ENCODE peak calls at places on chromosome 1, in seven cellular contexts. One of them, this sample, is unnamed.

GRCh38 chr1:8821084-8821483 is 3.6 kb upstream of the RERE start:
- DNase-seq in HAP-1: no peak
- DNase-seq in GM12864: no peak
- DNase-seq in thoracic aorta: no peak
- DNase-seq in HL-60: no peak
- DNase-seq in skeletal muscle cell: no peak
- DNase-seq in iPS DF 6.9: no peak
- DNase-seq in this sample: no peak

GRCh38 chr1:36160388-36160948 is 4.5 kb downstream of the MAP7D1 start:
- DNase-seq in HAP-1: no peak
- DNase-seq in GM12864: no peak
- DNase-seq in thoracic aorta: no peak
- DNase-seq in HL-60: no peak
- DNase-seq in skeletal muscle cell: no peak
- DNase-seq in iPS DF 6.9: no peak
- DNase-seq in this sample: no peak

GRCh38 chr1:152519876-152520275 is 5.6 kb downstream of the CRCT1 start:
- DNase-seq in HAP-1: no peak
- DNase-seq in GM12864: no peak
- DNase-seq in thoracic aorta: no peak
- DNase-seq in HL-60: no peak
- DNase-seq in skeletal muscle cell: no peak
- DNase-seq in iPS DF 6.9: no peak
- DNase-seq in this sample: no peak

GRCh38 chr1:97174039-97174704 is 452.6 kb downstream of the PTBP2 start:
- DNase-seq in HAP-1: no peak
- DNase-seq in GM12864: no peak
- DNase-seq in thoracic aorta: no peak
- DNase-seq in HL-60: no peak
- DNase-seq in skeletal muscle cell: no peak
- DNase-seq in iPS DF 6.9: no peak
- DNase-seq in this sample: no peak

GRCh38 chr1:31505884-31506497 is 70.3 kb upstream of the TINAGL1 start:
- DNase-seq in HAP-1: no peak
- DNase-seq in GM12864: peak
- DNase-seq in thoracic aorta: no peak
- DNase-seq in HL-60: peak
- DNase-seq in skeletal muscle cell: peak
- DNase-seq in iPS DF 6.9: no peak
- DNase-seq in this sample: peak

GRCh38 chr1:17853241-17853640 is 98.1 kb downstream of the ACTL8 start:
- DNase-seq in HAP-1: no peak
- DNase-seq in GM12864: no peak
- DNase-seq in thoracic aorta: no peak
- DNase-seq in HL-60: no peak
- DNase-seq in skeletal muscle cell: no peak
- DNase-seq in iPS DF 6.9: no peak
- DNase-seq in this sample: no peak

GRCh38 chr1:117077267-117077666 is 17.1 kb downstream of the TTF2 start:
- DNase-seq in HAP-1: no peak
- DNase-seq in GM12864: no peak
- DNase-seq in thoracic aorta: no peak
- DNase-seq in HL-60: no peak
- DNase-seq in skeletal muscle cell: peak
- DNase-seq in iPS DF 6.9: no peak
- DNase-seq in this sample: peak

GRCh38 chr1:230878584-230878975 is 10.3 kb upstream of the C1orf198 start:
- DNase-seq in HAP-1: no peak
- DNase-seq in GM12864: no peak
- DNase-seq in thoracic aorta: no peak
- DNase-seq in HL-60: no peak
- DNase-seq in skeletal muscle cell: peak
- DNase-seq in iPS DF 6.9: no peak
- DNase-seq in this sample: peak

GRCh38 chr1:14894811-14895524 is 258.6 kb upstream of the TMEM51 start:
- DNase-seq in HAP-1: no peak
- DNase-seq in GM12864: no peak
- DNase-seq in thoracic aorta: no peak
- DNase-seq in HL-60: no peak
- DNase-seq in skeletal muscle cell: no peak
- DNase-seq in iPS DF 6.9: no peak
- DNase-seq in this sample: no peak

GRCh38 chr1:101567582-101568189 is 330.9 kb downstream of the S1PR1 start:
- DNase-seq in HAP-1: peak
- DNase-seq in GM12864: peak
- DNase-seq in thoracic aorta: no peak
- DNase-seq in HL-60: peak
- DNase-seq in skeletal muscle cell: no peak
- DNase-seq in iPS DF 6.9: no peak
- DNase-seq in this sample: peak

GRCh38 chr1:229579101-229579651 is 20.7 kb upstream of the ABCB10 start:
- DNase-seq in HAP-1: no peak
- DNase-seq in GM12864: peak
- DNase-seq in thoracic aorta: no peak
- DNase-seq in HL-60: no peak
- DNase-seq in skeletal muscle cell: no peak
- DNase-seq in iPS DF 6.9: no peak
- DNase-seq in this sample: no peak

GRCh38 chr1:17919525-17920439 is 164.6 kb downstream of the ACTL8 start:
- DNase-seq in HAP-1: no peak
- DNase-seq in GM12864: no peak
- DNase-seq in thoracic aorta: no peak
- DNase-seq in HL-60: no peak
- DNase-seq in skeletal muscle cell: peak
- DNase-seq in iPS DF 6.9: no peak
- DNase-seq in this sample: peak

GRCh38 chr1:177925006-177925405 is 44.9 kb downstream of the SEC16B start:
- DNase-seq in HAP-1: no peak
- DNase-seq in GM12864: no peak
- DNase-seq in thoracic aorta: no peak
- DNase-seq in HL-60: no peak
- DNase-seq in skeletal muscle cell: no peak
- DNase-seq in iPS DF 6.9: no peak
- DNase-seq in this sample: no peak

GRCh38 chr1:229585338-229585737 is 26.8 kb upstream of the ABCB10 start:
- DNase-seq in HAP-1: no peak
- DNase-seq in GM12864: no peak
- DNase-seq in thoracic aorta: no peak
- DNase-seq in HL-60: no peak
- DNase-seq in skeletal muscle cell: no peak
- DNase-seq in iPS DF 6.9: no peak
- DNase-seq in this sample: no peak

GRCh38 chr1:111598534-111598933 is 21.1 kb upstream of the RAP1A start:
- DNase-seq in HAP-1: no peak
- DNase-seq in GM12864: peak
- DNase-seq in thoracic aorta: no peak
- DNase-seq in HL-60: no peak
- DNase-seq in skeletal muscle cell: no peak
- DNase-seq in iPS DF 6.9: no peak
- DNase-seq in this sample: no peak

GRCh38 chr1:19156676-19157075 is 53.4 kb downstream of the UBR4 start:
- DNase-seq in HAP-1: no peak
- DNase-seq in GM12864: no peak
- DNase-seq in thoracic aorta: no peak
- DNase-seq in HL-60: no peak
- DNase-seq in skeletal muscle cell: peak
- DNase-seq in iPS DF 6.9: no peak
- DNase-seq in this sample: no peak

GRCh38 chr1:89608627-89609338 is 24.1 kb upstream of the LRRC8C start:
- DNase-seq in HAP-1: no peak
- DNase-seq in GM12864: no peak
- DNase-seq in thoracic aorta: no peak
- DNase-seq in HL-60: no peak
- DNase-seq in skeletal muscle cell: no peak
- DNase-seq in iPS DF 6.9: no peak
- DNase-seq in this sample: no peak

GRCh38 chr1:100597069-100597741 is 59.3 kb downstream of the GPR88 start:
- DNase-seq in HAP-1: no peak
- DNase-seq in GM12864: no peak
- DNase-seq in thoracic aorta: no peak
- DNase-seq in HL-60: peak
- DNase-seq in skeletal muscle cell: peak
- DNase-seq in iPS DF 6.9: no peak
- DNase-seq in this sample: no peak

GRCh38 chr1:47186267-47187185 is 3.3 kb downstream of the PDZK1IP1 start:
- DNase-seq in HAP-1: no peak
- DNase-seq in GM12864: no peak
- DNase-seq in thoracic aorta: no peak
- DNase-seq in HL-60: no peak
- DNase-seq in skeletal muscle cell: no peak
- DNase-seq in iPS DF 6.9: no peak
- DNase-seq in this sample: no peak

GRCh38 chr1:36372617-36373016 is 13.1 kb downstream of the STK40 start:
- DNase-seq in HAP-1: no peak
- DNase-seq in GM12864: no peak
- DNase-seq in thoracic aorta: no peak
- DNase-seq in HL-60: no peak
- DNase-seq in skeletal muscle cell: no peak
- DNase-seq in iPS DF 6.9: no peak
- DNase-seq in this sample: no peak

GRCh38 chr1:33057095-33057494 is 20.4 kb upstream of the AK2 start:
- DNase-seq in HAP-1: no peak
- DNase-seq in GM12864: no peak
- DNase-seq in thoracic aorta: no peak
- DNase-seq in HL-60: no peak
- DNase-seq in skeletal muscle cell: no peak
- DNase-seq in iPS DF 6.9: no peak
- DNase-seq in this sample: no peak

GRCh38 chr1:226607821-226608220 is 59.3 kb downstream of the STUM start:
- DNase-seq in HAP-1: no peak
- DNase-seq in GM12864: no peak
- DNase-seq in thoracic aorta: no peak
- DNase-seq in HL-60: no peak
- DNase-seq in skeletal muscle cell: no peak
- DNase-seq in iPS DF 6.9: no peak
- DNase-seq in this sample: no peak

GRCh38 chr1:50421366-50421748 is 1.9 kb downstream of the DMRTA2 start:
- DNase-seq in HAP-1: no peak
- DNase-seq in GM12864: no peak
- DNase-seq in thoracic aorta: no peak
- DNase-seq in HL-60: no peak
- DNase-seq in skeletal muscle cell: no peak
- DNase-seq in iPS DF 6.9: no peak
- DNase-seq in this sample: no peak
- H3K4me3 ChIP-seq in HAP-1: no peak
- H3K4me3 ChIP-seq in GM12864: no peak
- H3K4me3 ChIP-seq in thoracic aorta: no peak
- H3K4me3 ChIP-seq in HL-60: no peak
- H3K4me3 ChIP-seq in skeletal muscle cell: no peak
- H3K4me3 ChIP-seq in iPS DF 6.9: peak
- H3K4me3 ChIP-seq in this sample: no peak

GRCh38 chr1:165444897-165445370 is at the start of gene RXRG:
- DNase-seq in HAP-1: no peak
- DNase-seq in GM12864: no peak
- DNase-seq in thoracic aorta: no peak
- DNase-seq in HL-60: no peak
- DNase-seq in skeletal muscle cell: no peak
- DNase-seq in iPS DF 6.9: no peak
- DNase-seq in this sample: no peak
- H3K4me3 ChIP-seq in HAP-1: no peak
- H3K4me3 ChIP-seq in GM12864: no peak
- H3K4me3 ChIP-seq in thoracic aorta: peak
- H3K4me3 ChIP-seq in HL-60: no peak
- H3K4me3 ChIP-seq in skeletal muscle cell: no peak
- H3K4me3 ChIP-seq in iPS DF 6.9: no peak
- H3K4me3 ChIP-seq in this sample: no peak

GRCh38 chr1:37474051-37474696 is at the start of gene ZC3H12A:
- DNase-seq in HAP-1: peak
- DNase-seq in GM12864: peak
- DNase-seq in thoracic aorta: peak
- DNase-seq in HL-60: peak
- DNase-seq in skeletal muscle cell: peak
- DNase-seq in iPS DF 6.9: no peak
- DNase-seq in this sample: peak

GRCh38 chr1:37472994-37473393 is 1.4 kb upstream of the ZC3H12A start:
- DNase-seq in HAP-1: no peak
- DNase-seq in GM12864: no peak
- DNase-seq in thoracic aorta: no peak
- DNase-seq in HL-60: no peak
- DNase-seq in skeletal muscle cell: no peak
- DNase-seq in iPS DF 6.9: no peak
- DNase-seq in this sample: no peak

GRCh38 chr1:37473431-37474050 is 839 bp upstream of the ZC3H12A start:
- DNase-seq in HAP-1: no peak
- DNase-seq in GM12864: no peak
- DNase-seq in thoracic aorta: no peak
- DNase-seq in HL-60: no peak
- DNase-seq in skeletal muscle cell: no peak
- DNase-seq in iPS DF 6.9: no peak
- DNase-seq in this sample: no peak

GRCh38 chr1:37472281-37472680 is 2.1 kb upstream of the ZC3H12A start:
- DNase-seq in HAP-1: no peak
- DNase-seq in GM12864: no peak
- DNase-seq in thoracic aorta: no peak
- DNase-seq in HL-60: no peak
- DNase-seq in skeletal muscle cell: no peak
- DNase-seq in iPS DF 6.9: no peak
- DNase-seq in this sample: no peak

DNA sequence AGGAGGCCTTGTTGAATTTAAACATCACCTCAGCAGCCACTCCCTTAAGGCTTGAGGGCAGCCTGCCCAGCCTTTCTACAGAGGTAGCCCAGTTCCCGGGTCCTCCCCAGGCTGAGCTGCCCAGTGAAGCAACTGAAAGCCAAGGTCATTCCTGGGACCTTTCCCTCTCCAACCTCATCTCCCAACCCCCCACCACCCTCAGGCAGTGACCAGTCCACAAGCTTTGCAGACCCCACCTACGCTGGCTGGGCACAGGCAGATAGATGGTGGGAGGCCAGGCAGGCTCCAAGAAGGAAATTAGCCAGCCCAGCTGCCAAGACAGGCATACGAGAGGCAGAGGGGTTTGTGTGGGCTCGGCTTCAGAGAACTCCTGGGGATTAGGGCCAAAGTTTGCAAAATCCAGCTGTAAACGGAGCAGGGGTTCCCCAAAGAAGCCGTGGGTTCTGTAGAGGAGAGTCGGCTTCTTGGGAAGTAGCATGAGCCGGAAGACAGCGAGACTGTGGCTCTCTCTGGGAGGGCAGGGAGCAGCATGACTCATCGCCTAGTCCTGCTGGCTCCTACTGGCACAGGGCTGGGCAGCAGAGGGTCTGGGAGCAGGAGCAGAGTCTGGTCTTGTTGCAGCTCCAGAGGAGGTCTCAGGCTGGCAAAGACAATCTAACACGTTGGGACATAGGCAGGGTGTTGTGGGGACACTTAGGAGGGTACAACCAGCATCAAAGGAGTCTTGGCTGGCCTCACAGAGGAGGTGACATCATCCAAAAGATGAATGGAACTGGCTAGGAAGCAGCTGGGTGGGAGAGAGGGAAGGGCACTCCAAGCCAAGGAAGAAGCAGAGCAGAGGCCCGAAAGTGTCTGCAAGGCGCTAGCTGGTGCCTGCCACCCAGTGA is 2.8 kb upstream of the ZC3H12A start:
- DNase-seq in HAP-1: no peak
- DNase-seq in GM12864: no peak
- DNase-seq in thoracic aorta: peak
- DNase-seq in HL-60: peak
- DNase-seq in skeletal muscle cell: peak
- DNase-seq in iPS DF 6.9: no peak
- DNase-seq in this sample: peak
- H3K4me3 ChIP-seq in HAP-1: no peak
- H3K4me3 ChIP-seq in GM12864: no peak
- H3K4me3 ChIP-seq in thoracic aorta: peak
- H3K4me3 ChIP-seq in HL-60: no peak
- H3K4me3 ChIP-seq in skeletal muscle cell: peak
- H3K4me3 ChIP-seq in iPS DF 6.9: no peak
- H3K4me3 ChIP-seq in this sample: peak

GRCh38 chr1:25028910-25029599 is 99.0 kb upstream of the RUNX3 start:
- DNase-seq in HAP-1: no peak
- DNase-seq in GM12864: no peak
- DNase-seq in thoracic aorta: no peak
- DNase-seq in HL-60: peak
- DNase-seq in skeletal muscle cell: no peak
- DNase-seq in iPS DF 6.9: no peak
- DNase-seq in this sample: no peak
- H3K4me3 ChIP-seq in HAP-1: no peak
- H3K4me3 ChIP-seq in GM12864: peak
- H3K4me3 ChIP-seq in thoracic aorta: peak
- H3K4me3 ChIP-seq in HL-60: no peak
- H3K4me3 ChIP-seq in skeletal muscle cell: no peak
- H3K4me3 ChIP-seq in iPS DF 6.9: no peak
- H3K4me3 ChIP-seq in this sample: no peak